ENCODE peak calls at places on chromosome 17, in four cellular contexts. K, I, D and X are unnamed samples.

GRCh38 chr17:69607162-69607834 is 192.8 kb downstream of the MAP2K6 start:
- DNase-seq in K (peak), I (peak), D (peak), X (peak)

GRCh38 chr17:58284613-58285421 is 4.1 kb upstream of the MPO start:
- DNase-seq in K (no peak), I (no peak), D (no peak), X (no peak)

GRCh38 chr17:72477529-72477928 is 356.7 kb downstream of the SOX9 start:
- DNase-seq in K (no peak), I (peak), D (no peak), X (no peak)

GRCh38 chr17:20127660-20128413 is 118.7 kb downstream of the SPECC1 start:
- DNase-seq in K (no peak), I (peak), D (no peak), X (peak)

GRCh38 chr17:30021708-30022317 is 80.4 kb downstream of the EFCAB5 start:
- DNase-seq in K (peak), I (peak), D (no peak), X (peak)

GRCh38 chr17:61806941-61807340 is 56.4 kb downstream of the BRIP1 start:
- DNase-seq in K (peak), I (no peak), D (no peak), X (no peak)

GRCh38 chr17:51840688-51841087 is 317.8 kb downstream of the CA10 start:
- DNase-seq in K (no peak), I (no peak), D (no peak), X (no peak)

GRCh38 chr17:48344241-48344640 is 85.8 kb downstream of the SKAP1 start:
- DNase-seq in K (no peak), I (no peak), D (no peak), X (no peak)

GRCh38 chr17:78129385-78130079 is 977 bp upstream of the TMC6 start:
- DNase-seq in K (no peak), I (no peak), D (no peak), X (no peak)

GRCh38 chr17:13885953-13886889 is 183.1 kb upstream of the COX10 start:
- DNase-seq in K (no peak), I (no peak), D (no peak), X (peak)

GRCh38 chr17:47694018-47694817 is at the start of gene TBKBP1:
- DNase-seq in K (peak), I (no peak), D (no peak), X (no peak)

GRCh38 chr17:63435681-63436522 is 10.2 kb downstream of the CYB561 start:
- DNase-seq in K (no peak), I (peak), D (no peak), X (no peak)

GRCh38 chr17:72387487-72387886 is 266.7 kb downstream of the SOX9 start:
- DNase-seq in K (peak), I (no peak), D (no peak), X (peak)

GRCh38 chr17:67488161-67488560 is 111.1 kb downstream of the PITPNC1 start:
- DNase-seq in K (peak), I (no peak), D (no peak), X (peak)

GRCh38 chr17:39196191-39196819 is 1.2 kb downstream of the CACNB1 start:
- DNase-seq in K (no peak), I (no peak), D (no peak), X (no peak)

GRCh38 chr17:71441098-71441497 is 679.7 kb upstream of the SOX9 start:
- DNase-seq in K (peak), I (peak), D (no peak), X (peak)

GRCh38 chr17:39063681-39064069 is 87.8 kb downstream of the PLXDC1 start:
- DNase-seq in K (no peak), I (no peak), D (no peak), X (no peak)

GRCh38 chr17:19445105-19445504 is 34.1 kb downstream of the RNF112 start:
- DNase-seq in K (no peak), I (no peak), D (no peak), X (no peak)

GRCh38 chr17:40326832-40327199 is 17.8 kb downstream of the RARA start:
- DNase-seq in K (peak), I (no peak), D (no peak), X (peak)

GRCh38 chr17:80086616-80087015 is 14.8 kb upstream of the GAA start:
- DNase-seq in K (no peak), I (no peak), D (no peak), X (no peak)

GRCh38 chr17:17348872-17349723 is 45.9 kb downstream of the NT5M start:
- DNase-seq in K (no peak), I (no peak), D (no peak), X (no peak)

GRCh38 chr17:7004398-7005253 is 7.8 kb upstream of the RNASEK start:
- DNase-seq in K (peak), I (peak), D (no peak), X (peak)

GRCh38 chr17:50056961-50057330 is 1.0 kb downstream of the ITGA3 start:
- DNase-seq in K (no peak), I (no peak), D (no peak), X (peak)

GRCh38 chr17:79892457-79893236 is 53.4 kb upstream of the CBX4 start:
- DNase-seq in K (no peak), I (peak), D (peak), X (no peak)

GRCh38 chr17:68089881-68090280 is 54.3 kb downstream of the KPNA2 start:
- DNase-seq in K (no peak), I (peak), D (peak), X (peak)

GRCh38 chr17:60959696-60960095 is 282.0 kb downstream of the BCAS3 start:
- DNase-seq in K (no peak), I (no peak), D (no peak), X (peak)

GRCh38 chr17:9937164-9937835 is 32.2 kb upstream of the RCVRN start:
- DNase-seq in K (peak), I (no peak), D (no peak), X (peak)

GRCh38 chr17:82740906-82741759 is 5.7 kb downstream of the FN3K start:
- DNase-seq in K (peak), I (peak), D (no peak), X (peak)

GRCh38 chr17:61551255-61551742 is 39.7 kb downstream of the NACA2 start:
- DNase-seq in K (peak), I (peak), D (no peak), X (peak)

GRCh38 chr17:64053101-64053500 is 32.7 kb upstream of the ICAM2 start:
- DNase-seq in K (no peak), I (no peak), D (no peak), X (no peak)

GRCh38 chr17:39101139-39101538 is 50.3 kb downstream of the PLXDC1 start:
- DNase-seq in K (no peak), I (no peak), D (no peak), X (no peak)

GRCh38 chr17:68228817-68229570 is 18.8 kb upstream of the AMZ2 start:
- DNase-seq in K (no peak), I (no peak), D (no peak), X (no peak)

GRCh38 chr17:47225436-47225858 is 16.3 kb downstream of the MYL4 start:
- DNase-seq in K (peak), I (peak), D (peak), X (peak)

GRCh38 chr17:4220655-4221054 is 43.1 kb downstream of the ANKFY1 start:
- DNase-seq in K (peak), I (no peak), D (no peak), X (peak)

GRCh38 chr17:10013360-10014112 is 108.5 kb upstream of the RCVRN start:
- DNase-seq in K (peak), I (no peak), D (no peak), X (no peak)

GRCh38 chr17:45338023-45338781 is 21.4 kb upstream of the MAP3K14 start:
- DNase-seq in K (peak), I (no peak), D (no peak), X (peak)

GRCh38 chr17:68290268-68290954 is 516 bp downstream of the SLC16A6 start:
- DNase-seq in K (no peak), I (no peak), D (peak), X (no peak)

DNA sequence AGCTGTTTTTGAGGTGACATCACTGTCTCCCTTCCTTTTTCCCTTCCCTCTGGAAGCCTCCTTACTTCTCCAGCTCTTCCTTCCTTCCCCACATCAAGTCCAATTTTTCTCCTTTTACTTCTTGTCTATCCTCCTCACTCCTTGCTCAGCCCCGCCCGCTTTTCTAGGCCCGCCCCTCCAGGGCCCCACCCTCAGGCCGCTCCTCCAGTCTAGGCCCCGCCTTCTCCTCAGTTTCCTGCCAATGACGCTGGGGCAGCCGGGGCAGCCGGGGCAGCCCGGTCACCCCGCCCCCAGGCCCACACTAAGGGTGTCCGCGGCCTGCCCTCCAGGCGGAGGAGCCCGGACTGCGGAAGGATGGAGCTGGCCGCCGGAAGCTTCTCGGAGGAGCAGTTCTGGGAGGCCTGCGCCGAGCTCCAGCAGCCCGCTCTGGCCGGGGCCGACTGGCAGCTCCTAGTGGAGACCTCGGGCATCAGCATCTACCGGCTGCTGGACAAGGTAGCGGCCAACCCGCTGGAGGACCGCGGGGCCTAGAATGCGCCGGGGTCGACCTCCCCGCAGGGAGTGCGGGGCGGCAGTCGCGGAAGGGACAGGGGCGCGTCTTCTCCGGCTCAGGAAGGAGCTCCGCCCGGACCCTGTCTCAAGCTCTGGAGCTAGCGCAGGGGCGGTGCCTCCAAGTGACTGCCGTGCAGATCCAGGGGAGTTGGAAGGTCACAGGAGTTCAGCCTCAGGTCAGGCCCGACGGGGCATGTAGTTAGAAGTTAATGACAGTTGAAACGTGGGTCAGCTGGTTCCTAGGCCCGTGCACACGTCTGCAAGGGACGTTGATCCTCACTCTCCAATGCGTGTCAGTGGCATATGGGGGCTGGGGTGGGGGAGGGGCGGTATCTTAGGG is at the start of gene PCTP:
- DNase-seq in K (peak), I (peak), D (peak), X (peak)
- TF ChIP-seq CTCF in K (peak), I (peak), D (no peak), X (no peak)

DNA sequence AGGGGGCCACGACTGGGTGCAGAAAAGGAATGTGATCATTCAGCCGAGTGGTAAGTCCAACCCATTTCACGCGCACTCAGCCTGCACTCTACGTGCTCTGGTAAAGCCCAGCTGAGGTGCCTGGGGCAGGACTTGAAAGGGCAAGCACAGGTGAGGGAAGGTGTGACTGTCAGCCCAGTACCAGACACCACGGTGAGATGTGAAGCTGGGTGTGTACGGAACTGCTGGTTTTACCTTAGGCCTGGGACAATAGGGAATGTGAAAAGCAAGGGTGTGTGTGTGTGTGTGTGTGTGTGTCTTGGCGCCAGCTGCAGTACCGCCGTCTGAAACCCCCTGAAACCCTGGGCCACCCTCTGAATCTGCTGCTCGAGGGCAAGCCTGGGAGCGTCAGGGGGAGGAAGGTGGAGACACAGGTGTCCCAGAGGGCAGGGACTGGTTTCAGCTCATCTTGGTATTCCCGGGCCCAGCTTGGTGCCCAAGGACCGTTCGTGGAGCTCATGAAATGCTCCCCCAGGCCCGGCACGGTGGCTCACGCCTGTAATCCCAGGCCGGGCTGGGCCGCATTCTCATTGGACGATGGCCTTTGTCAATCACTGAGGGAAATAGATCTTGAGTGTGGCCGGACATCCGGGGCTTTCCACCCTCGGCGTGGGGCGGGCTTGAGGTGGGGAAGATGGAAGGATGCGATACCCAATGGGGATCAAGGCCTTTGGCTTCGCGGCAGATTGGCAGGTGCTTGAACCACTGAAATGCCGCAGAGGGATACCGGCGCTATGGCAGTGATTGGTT is 27.8 kb upstream of the ST6GALNAC1 start:
- DNase-seq in K (peak), I (peak), D (peak), X (peak)
- H3K4me3 ChIP-seq in K (peak), I (peak), D (peak), X (peak)

GRCh38 chr17:76154935-76155845 is 14.1 kb upstream of the FOXJ1 start:
- DNase-seq in K (no peak), I (no peak), D (no peak), X (no peak)
- TF ChIP-seq CTCF in K (no peak), I (no peak), D (no peak), X (no peak)

GRCh38 chr17:2241823-2242222 is 61.8 kb downstream of the SMG6 start:
- DNase-seq in K (peak), I (no peak), D (no peak), X (peak)

GRCh38 chr17:2240541-2240940 is 63.0 kb downstream of the SMG6 start:
- DNase-seq in K (no peak), I (no peak), D (no peak), X (peak)

GRCh38 chr17:2247005-2247404 is 56.6 kb downstream of the SMG6 start:
- DNase-seq in K (no peak), I (no peak), D (no peak), X (no peak)

GRCh38 chr17:2244545-2245525 is 58.8 kb downstream of the SMG6 start:
- DNase-seq in K (peak), I (peak), D (peak), X (peak)

DNA sequence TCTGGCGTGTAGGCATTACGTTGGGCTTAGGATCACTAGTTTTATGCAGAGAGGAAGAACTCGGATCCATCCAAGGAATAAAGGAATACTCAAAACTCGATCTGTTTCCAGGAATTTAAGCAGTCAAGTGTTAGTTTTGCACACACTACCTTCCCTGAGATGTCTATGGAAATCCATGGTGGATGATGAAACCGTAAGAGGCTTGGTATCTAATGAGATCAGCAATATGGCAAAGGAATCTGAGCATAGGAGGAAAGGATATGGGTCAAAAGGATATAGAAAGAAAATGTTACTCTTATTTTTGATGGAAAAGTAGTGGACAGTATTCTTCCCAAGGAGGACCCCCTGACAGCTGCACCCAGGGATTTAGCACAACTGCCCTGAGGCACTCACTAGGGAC is 59.6 kb downstream of the SMG6 start:
- DNase-seq in K (peak), I (no peak), D (no peak), X (peak)
- H3K4me3 ChIP-seq in K (peak), I (no peak), D (no peak), X (no peak)

DNA sequence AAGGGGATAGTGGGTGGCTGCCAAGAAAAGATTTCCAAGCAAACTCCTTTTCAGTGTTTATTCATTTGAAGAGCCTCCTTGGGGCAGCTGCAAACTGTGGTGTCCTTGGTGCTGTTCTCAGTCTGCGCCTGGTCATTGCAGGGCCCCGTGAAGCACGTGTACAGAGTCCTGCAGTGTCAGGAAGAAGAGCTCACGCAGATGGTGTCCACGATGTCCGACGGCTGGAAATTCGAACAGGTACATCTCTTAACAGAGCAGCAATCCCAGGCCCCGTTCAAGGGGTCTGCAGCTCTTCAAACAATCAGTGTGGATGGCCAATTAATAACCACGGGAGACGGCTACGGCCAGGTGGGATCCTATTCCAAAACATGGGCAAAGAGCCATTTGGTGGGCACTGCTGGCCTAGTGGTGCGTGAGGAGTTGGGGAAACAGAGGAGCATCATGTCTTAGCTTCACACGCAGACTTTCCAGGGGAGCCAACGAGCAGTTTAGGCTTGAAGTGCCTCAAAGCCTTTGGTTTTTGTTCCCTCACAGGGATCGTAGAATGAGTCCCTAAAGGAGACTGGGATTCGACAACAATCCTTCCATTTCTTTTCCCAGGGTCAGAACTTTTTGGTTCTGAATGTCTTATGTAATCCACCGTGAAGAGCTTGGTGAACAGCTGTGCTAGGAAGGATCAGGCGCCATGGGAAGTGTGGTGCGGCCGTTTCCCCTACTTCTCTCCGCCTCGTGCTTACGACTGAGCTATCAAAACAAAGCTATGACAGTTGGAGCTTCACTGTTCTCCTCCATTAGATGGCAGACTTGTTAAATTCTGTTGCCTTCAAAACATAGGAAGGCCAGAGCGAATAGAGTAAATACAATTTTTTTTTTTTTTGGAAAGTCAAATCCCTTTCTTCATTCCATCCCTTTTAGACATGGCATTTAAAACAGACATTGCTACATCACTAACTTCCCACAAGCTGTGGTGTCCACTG is 12.6 kb downstream of the KCTD2 start:
- DNase-seq in K (peak), I (peak), D (no peak), X (peak)
- TF ChIP-seq CTCF in K (peak), I (peak), D (peak), X (peak)

GRCh38 chr17:27808629-27809028 is 8.3 kb upstream of the NOS2 start:
- DNase-seq in K (no peak), I (no peak), D (no peak), X (no peak)
- H3K4me3 ChIP-seq in K (no peak), I (no peak), D (no peak), X (no peak)

GRCh38 chr17:56594528-56595418 is 1.3 kb downstream of the NOG start:
- DNase-seq in K (no peak), I (no peak), D (no peak), X (peak)
- TF ChIP-seq CTCF in K (no peak), I (peak), D (no peak), X (no peak)

GRCh38 chr17:65467156-65467555 is 94.3 kb downstream of the AXIN2 start:
- DNase-seq in K (no peak), I (no peak), D (no peak), X (no peak)

GRCh38 chr17:65472602-65473001 is 88.8 kb downstream of the AXIN2 start:
- DNase-seq in K (peak), I (no peak), D (peak), X (peak)

GRCh38 chr17:65466547-65466946 is 94.9 kb downstream of the AXIN2 start:
- DNase-seq in K (no peak), I (no peak), D (no peak), X (no peak)

GRCh38 chr17:65473363-65473762 is 88.1 kb downstream of the AXIN2 start:
- DNase-seq in K (no peak), I (no peak), D (no peak), X (no peak)

GRCh38 chr17:65468321-65468720 is 93.1 kb downstream of the AXIN2 start:
- DNase-seq in K (no peak), I (no peak), D (no peak), X (no peak)
- H3K4me3 ChIP-seq in K (no peak), I (no peak), D (no peak), X (no peak)

GRCh38 chr17:81576621-81577277 is 24.6 kb upstream of the FAAP100 start:
- DNase-seq in K (peak), I (peak), D (no peak), X (peak)
- TF ChIP-seq CTCF in K (peak), I (no peak), D (no peak), X (no peak)